ENCODE peak calls at places on chromosomes 2 and 18, in four cellular contexts. V, Z, G and E are unnamed samples.

GRCh38 chr2:33051586-33052385 is 105.0 kb downstream of the LTBP1 start:
- DNase-seq in V (peak; percentile 61), Z (peak; percentile 55), G (peak; percentile 33), E (peak; percentile 95)

GRCh38 chr2:128445533-128445900 is 126.8 kb upstream of the HS6ST1 start:
- DNase-seq in V (no peak), G (no peak), Z (no peak), E (no peak)

GRCh38 chr2:236956641-236957040 is 129.0 kb upstream of the COPS8 start:
- DNase-seq in Z (no peak), V (no peak), G (no peak), E (no peak)

GRCh38 chr2:103172821-103173220 is 411.0 kb downstream of the TMEM182 start:
- DNase-seq in G (no peak), V (no peak), Z (no peak), E (no peak)

GRCh38 chr2:70190413-70191243 is at the start of gene C2orf42:
- DNase-seq in V (peak; percentile 99), G (peak; percentile 99), Z (peak; percentile 98), E (peak; percentile 98)

GRCh38 chr18:24736686-24737085 is 276.2 kb downstream of the HRH4 start:
- DNase-seq in Z (no peak), G (no peak), V (no peak), E (no peak)

GRCh38 chr18:73688161-73688560 is 459.5 kb downstream of the FBXO15 start:
- DNase-seq in G (no peak), V (peak; percentile 58), Z (no peak), E (no peak)

GRCh38 chr2:233473386-233473791 is 93.2 kb downstream of the USP40 start:
- DNase-seq in Z (no peak), V (no peak), G (no peak), E (no peak)

GRCh38 chr18:25055076-25055475 is 296.9 kb downstream of the ZNF521 start:
- DNase-seq in G (peak; percentile 9), V (peak; percentile 47), Z (no peak), E (peak; percentile 80)

GRCh38 chr2:42348113-42348805 is 12.8 kb downstream of the COX7A2L start:
- DNase-seq in V (no peak), Z (no peak), G (no peak), E (no peak)

GRCh38 chr2:27891063-27891819 is 712 bp downstream of the BABAM2 start:
- DNase-seq in G (peak; percentile 95), Z (peak; percentile 66), V (peak; percentile 70), E (peak; percentile 93)

GRCh38 chr2:148577845-148578492 is 66.6 kb upstream of the EPC2 start:
- DNase-seq in G (no peak), V (no peak), Z (no peak), E (no peak)

GRCh38 chr2:34096552-34097171 is 497.6 kb upstream of the FAM98A start:
- DNase-seq in V (peak; percentile 51), Z (peak; percentile 69), G (peak; percentile 72), E (peak; percentile 67)

GRCh38 chr2:61966087-61966727 is 60.7 kb downstream of the COMMD1 start:
- DNase-seq in G (no peak), V (no peak), Z (no peak), E (no peak)
- TF ChIP-seq CTCF in G (no peak), V (no peak), Z (no peak), E (no peak)

GRCh38 chr18:9809686-9810085 is 76.1 kb upstream of the TXNDC2 start:
- DNase-seq in V (no peak), Z (no peak), G (no peak), E (no peak)

GRCh38 chr18:9808190-9808529 is 77.6 kb upstream of the TXNDC2 start:
- DNase-seq in Z (no peak), V (no peak), G (no peak), E (no peak)

GRCh38 chr18:9810216-9810804 is 75.5 kb upstream of the TXNDC2 start:
- DNase-seq in G (no peak), Z (no peak), V (peak; percentile 58), E (no peak)

GRCh38 chr18:9806905-9807304 is 78.9 kb upstream of the TXNDC2 start:
- DNase-seq in V (no peak), G (no peak), Z (no peak), E (no peak)

GRCh38 chr18:9808530-9809241 is 77.1 kb upstream of the TXNDC2 start:
- DNase-seq in V (peak; percentile 57), G (peak; percentile 51), Z (no peak), E (no peak)
- H3K4me3 ChIP-seq in V (no peak overlapping the region), G (no peak overlapping the region), Z (no peak overlapping the region), E (no peak overlapping the region)

GRCh38 chr2:74128206-74128605 is 19.5 kb downstream of the BOLA3 start:
- DNase-seq in Z (no peak), G (no peak), V (no peak), E (peak; percentile 8)
- TF ChIP-seq CTCF in Z (peak; percentile 52), G (no peak), V (peak; percentile 39), E (peak; percentile 13)

GRCh38 chr2:61970807-61971556 is 65.5 kb downstream of the COMMD1 start:
- DNase-seq in V (peak; percentile 24), Z (no peak), G (no peak), E (no peak)
- H3K4me3 ChIP-seq in V (no peak overlapping the region), Z (no peak overlapping the region), G (no peak overlapping the region), E (no peak overlapping the region)